ENCODE peak calls at places on chromosomes 12 and 14, in five cellular contexts. T is fibroblast of lung, U is GM23248, Y is H1, E is mesendoderm. X is an unnamed sample.

GRCh38 chr14:101252443-101253214 is 308.7 kb upstream of the DIO3 start:
- DNase-seq in T (no peak), U (no peak), Y (peak; percentile 22), E (no peak), X (no peak)

GRCh38 chr12:53336137-53336785 is at the start of gene SP7:
- DNase-seq in T (no peak), U (no peak), Y (no peak), E (no peak), X (no peak)

GRCh38 chr12:62292761-62293446 is 32.7 kb downstream of the USP15 start:
- DNase-seq in T (peak; percentile 32), U (no peak), Y (no peak), E (peak; percentile 16), X (no peak)

GRCh38 chr14:57189070-57189469 is 79.6 kb downstream of the EXOC5 start:
- DNase-seq in T (peak; percentile 3), U (peak; percentile 45), Y (no peak), E (peak; percentile 14), X (peak; percentile 52)

GRCh38 chr14:75429562-75429961 is 1.7 kb downstream of the JDP2 start:
- DNase-seq in T (no peak), U (peak; percentile 44), Y (no peak), E (peak; percentile 18), X (no peak)

GRCh38 chr12:43147893-43148292 is 404.1 kb downstream of the ADAMTS20 start:
- DNase-seq in T (peak; percentile 18), U (peak; percentile 5), Y (no peak), E (no peak), X (peak; percentile 44)

GRCh38 chr12:88362439-88362838 is 217.8 kb downstream of the KITLG start:
- DNase-seq in T (peak; percentile 60), U (peak; percentile 47), Y (no peak), E (no peak), X (no peak)

GRCh38 chr12:71303199-71303598 is 136.4 kb upstream of the LGR5 start:
- DNase-seq in T (peak; percentile 67), U (no peak), Y (no peak), E (no peak), X (no peak)

GRCh38 chr12:119006749-119007148 is 25.4 kb downstream of the SRRM4 start:
- DNase-seq in T (no peak), U (no peak), Y (no peak), E (peak; percentile 26), X (no peak)

GRCh38 chr14:74554742-74555362 is 57.2 kb downstream of the LTBP2 start:
- DNase-seq in T (no peak), U (no peak), Y (no peak), E (no peak), X (no peak)

GRCh38 chr12:47017901-47018479 is 61.4 kb upstream of the PCED1B start:
- DNase-seq in T (peak; percentile 71), U (peak; percentile 67), Y (no peak), E (peak; percentile 56), X (peak; percentile 41)

GRCh38 chr12:10563002-10563401 is 50.4 kb downstream of the MAGOHB start:
- DNase-seq in T (no peak), U (peak; percentile 3), Y (no peak), E (no peak), X (no peak)

GRCh38 chr12:10697872-10698271 is 24.0 kb upstream of the STYK1 start:
- DNase-seq in T (no peak), U (no peak), Y (no peak), E (no peak), X (no peak)

GRCh38 chr12:92139634-92140555 is 5.8 kb downstream of the BTG1 start:
- DNase-seq in T (peak; percentile 64), U (peak; percentile 37), Y (no peak), E (no peak), X (peak; percentile 49)

GRCh38 chr12:45381351-45381750 is 165.5 kb downstream of the ANO6 start:
- DNase-seq in T (no peak), U (peak; percentile 72), Y (no peak), E (no peak), X (no peak)

GRCh38 chr14:77067632-77068514 is 30.2 kb upstream of the CIPC start:
- DNase-seq in T (peak; percentile 51), U (peak; percentile 82), Y (peak; percentile 85), E (peak; percentile 82), X (peak; percentile 86)

GRCh38 chr12:29429999-29430698 is 49.2 kb upstream of the ERGIC2 start:
- DNase-seq in T (no peak), U (no peak), Y (no peak), E (peak; percentile 61), X (no peak)

GRCh38 chr12:59055204-59055839 is 135.0 kb upstream of the LRIG3 start:
- DNase-seq in T (peak; percentile 79), U (peak; percentile 81), Y (no peak), E (peak; percentile 46), X (peak; percentile 50)

GRCh38 chr12:92828565-92828964 is 100.5 kb downstream of the EEA1 start:
- DNase-seq in T (no peak), U (no peak), Y (no peak), E (no peak), X (no peak)

GRCh38 chr12:114902665-114903393 is 218.9 kb upstream of the TBX3 start:
- DNase-seq in T (peak; percentile 87), U (peak; percentile 87), Y (no peak), E (no peak), X (peak; percentile 58)

GRCh38 chr12:102026728-102027127 is 35.1 kb downstream of the WASHC3 start:
- DNase-seq in T (no peak), U (no peak), Y (no peak), E (peak; percentile 33), X (no peak)

GRCh38 chr14:23057757-23058653 is 685 bp upstream of the CDH24 start:
- DNase-seq in T (peak; percentile 73), U (peak; percentile 89), Y (peak; percentile 98), E (peak; percentile 95), X (peak; percentile 94)

GRCh38 chr12:113908584-113909100 is 57.5 kb downstream of the RBM19 start:
- DNase-seq in T (no peak), U (no peak), Y (no peak), E (no peak), X (no peak)

GRCh38 chr12:113241191-113242017 is 20.1 kb downstream of the TPCN1 start:
- DNase-seq in T (peak; percentile 95), U (peak; percentile 94), Y (no peak), E (no peak), X (peak; percentile 91)

GRCh38 chr12:597926-598568 is 65.2 kb downstream of the NINJ2 start:
- DNase-seq in T (no peak), U (no peak), Y (no peak), E (no peak), X (no peak)

GRCh38 chr12:132918680-132919079 is 31.3 kb upstream of the CHFR start:
- DNase-seq in T (no peak), U (no peak), Y (no peak), E (no peak), X (no peak)
- H3K9ac ChIP-seq in T (no peak overlapping the region), U (no peak overlapping the region), Y (no peak overlapping the region), E (no peak overlapping the region), X (no peak overlapping the region)

DNA sequence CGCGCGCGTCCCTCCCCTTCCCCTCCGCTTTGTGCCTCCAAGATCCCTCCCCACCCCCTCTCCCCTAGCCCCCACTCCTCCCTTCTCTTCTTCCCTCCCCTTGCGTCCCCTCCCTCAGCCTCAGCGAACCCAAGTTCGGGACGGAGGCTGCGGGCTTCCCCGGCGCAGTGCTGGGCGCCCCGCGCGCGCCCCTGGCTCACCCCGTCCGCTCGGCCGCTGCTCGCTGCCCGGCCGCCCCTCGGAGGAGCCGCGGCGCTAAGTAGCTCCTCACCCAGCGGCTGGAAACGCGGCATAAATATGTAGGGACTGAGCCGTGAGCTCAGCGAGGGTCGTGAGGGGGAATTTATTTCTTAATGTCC is at the start of gene NOS1:
- DNase-seq in T (no peak), U (no peak), Y (peak; percentile 62), E (peak; percentile 22), X (no peak)
- H3K4me3 ChIP-seq in T (no peak within 1 kb of the TSS), U (no peak within 1 kb of the TSS), Y (peak within 1 kb of the TSS; percentile 71), E (peak within 1 kb of the TSS; percentile 61), X (no peak within 1 kb of the TSS)

GRCh38 chr14:89415139-89415538 is 1.9 kb downstream of the FOXN3 start:
- DNase-seq in T (no peak), U (peak; percentile 59), Y (no peak), E (no peak), X (peak; percentile 57)
- H3K9ac ChIP-seq in T (no peak overlapping the region), U (peak overlapping the region; percentile 96), Y (no peak overlapping the region), E (no peak overlapping the region), X (peak overlapping the region; percentile 94)

GRCh38 chr12:109134186-109134917 is 18.0 kb downstream of the ACACB start:
- DNase-seq in T (no peak), U (peak; percentile 56), Y (peak; percentile 74), E (peak; percentile 61), X (peak; percentile 87)

GRCh38 chr12:109130297-109130696 is 13.9 kb downstream of the ACACB start:
- DNase-seq in T (no peak), U (no peak), Y (no peak), E (no peak), X (no peak)

GRCh38 chr12:109127533-109128242 is 11.3 kb downstream of the ACACB start:
- DNase-seq in T (no peak), U (no peak), Y (no peak), E (no peak), X (no peak)

GRCh38 chr12:109130755-109131521 is 14.6 kb downstream of the ACACB start:
- DNase-seq in T (no peak), U (peak; percentile 49), Y (no peak), E (no peak), X (peak; percentile 32)

DNA sequence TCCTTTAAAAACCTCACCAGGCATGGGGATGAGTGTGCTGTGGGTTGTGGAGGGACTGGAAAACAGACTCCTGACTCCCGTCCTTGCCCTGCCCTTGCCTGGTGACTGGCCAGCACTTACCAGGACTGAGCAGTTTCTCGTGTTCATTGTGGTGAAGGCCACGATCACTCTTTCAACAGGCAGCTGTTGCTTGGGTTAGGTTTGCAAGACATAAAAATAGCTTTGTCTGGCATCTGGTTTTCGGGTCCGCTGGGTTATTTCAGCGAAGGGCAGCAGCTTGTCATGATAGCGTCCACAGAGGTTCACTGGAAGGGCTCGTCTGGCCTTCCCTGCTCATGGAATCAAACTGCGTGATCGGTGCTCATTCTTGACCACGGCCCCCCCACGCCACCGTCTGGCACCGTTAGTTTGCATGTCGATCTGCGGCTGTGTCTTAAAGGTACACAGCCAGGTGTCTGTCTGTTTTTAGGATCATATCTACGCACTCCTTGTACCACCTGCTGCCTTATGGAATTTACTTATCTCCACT is 15.2 kb downstream of the ACACB start:
- DNase-seq in T (no peak), U (peak; percentile 58), Y (no peak), E (no peak), X (peak; percentile 29)
- H3K4me3 ChIP-seq in T (no peak overlapping the region), U (no peak overlapping the region), Y (no peak overlapping the region), E (no peak overlapping the region), X (peak overlapping the region; percentile 81)

GRCh38 chr14:93051600-93052546 is 63.9 kb downstream of the ITPK1 start:
- DNase-seq in T (no peak), U (no peak), Y (no peak), E (peak; percentile 19), X (no peak)
- H3K9ac ChIP-seq in T (no peak overlapping the region), U (no peak overlapping the region), Y (no peak overlapping the region), E (no peak overlapping the region), X (no peak overlapping the region)

GRCh38 chr14:34496679-34497513 is 34.9 kb upstream of the SPTSSA start:
- DNase-seq in T (peak; percentile 100), U (peak; percentile 99), Y (peak; percentile 58), E (peak; percentile 97), X (peak; percentile 95)
- H3K4me3 ChIP-seq in T (no peak overlapping the region), U (peak overlapping the region; percentile 54), Y (no peak overlapping the region), E (no peak overlapping the region), X (peak overlapping the region; percentile 20)